ENCODE peak calls at places on chromosomes 7 and 10, in five cellular contexts. X is CD8-positive, alpha-beta memory T cell; H is frontal cortex; F is activated CD8-positive, alpha-beta memory T cell treated with anti-CD3 and anti-CD28 coated beads, Interleukin-2, amount 50 U/mL, for 48 hours; K is ACHN. L is an unnamed sample.
A peak's percentile ranks its signal among the peaks of the same experiment; 100 is the strongest.

GRCh38 chr10:88986549-88987242 is 3.9 kb upstream of the FAS start:
- DNase-seq in F (no peak), K (peak; percentile 57), H (no peak), X (no peak), L (peak; percentile 38)

GRCh38 chr10:12391191-12391590 is 41.8 kb downstream of the CAMK1D start:
- DNase-seq in X (no peak), F (no peak), H (no peak), K (no peak), L (no peak)

GRCh38 chr10:22624289-22624738 is 90.1 kb downstream of the PIP4K2A start:
- DNase-seq in K (peak; percentile 81), F (no peak), H (no peak), X (no peak), L (peak; percentile 61)

GRCh38 chr7:123714296-123715080 is 34.3 kb downstream of the WASL start:
- DNase-seq in F (no peak), K (no peak), H (no peak), X (no peak), L (no peak)

GRCh38 chr7:30896041-30896440 is 15.6 kb upstream of the AQP1 start:
- DNase-seq in K (no peak), H (no peak), F (no peak), X (no peak), L (peak; percentile 89)

GRCh38 chr7:131507592-131508331 is 48.7 kb downstream of the PODXL start:
- DNase-seq in K (peak; percentile 80), F (peak; percentile 94), H (peak; percentile 21), X (peak; percentile 72), L (peak; percentile 84)

GRCh38 chr10:75208177-75208576 is 2.4 kb upstream of the VDAC2 start:
- DNase-seq in K (no peak), F (no peak), X (no peak), H (no peak), L (no peak)

GRCh38 chr7:38374507-38374906 is 101.1 kb upstream of the TARP start:
- DNase-seq in K (peak; percentile 59), F (peak; percentile 72), H (no peak), X (peak; percentile 56), L (no peak)

GRCh38 chr7:131424219-131424822 is 96.6 kb downstream of the MKLN1 start:
- DNase-seq in X (no peak), H (peak; percentile 11), F (no peak), K (peak; percentile 62), L (no peak)

GRCh38 chr7:102991540-102992214 is 78.9 kb downstream of the LRRC17 start:
- DNase-seq in H (no peak), K (peak; percentile 94), F (no peak), X (no peak), L (no peak)

L was measured in Caco-2.